ENCODE peak calls at places on chromosomes 12 and 14, in five cellular contexts. B is head of caudate nucleus; N is stimulated activated naive CD4-positive, alpha-beta T cell treated with Interleukin-2 at 50 U/mL for 16 hours; V is glomerular endothelial cell; Y is cardiac septum. E is an unnamed sample.

GRCh38 chr12:106079148-106079738 is 59.5 kb downstream of the NUAK1 start:
- DNase-seq in B (no peak), N (no peak), V (no peak), Y (no peak), E (no peak)

GRCh38 chr14:77376380-77376770 is 519 bp downstream of the TMED8 start:
- DNase-seq in B (peak; percentile 34), N (peak; percentile 40), V (no peak), Y (no peak), E (no peak)

GRCh38 chr12:111826982-111827381 is 15.0 kb upstream of the MAPKAPK5 start:
- DNase-seq in B (no peak), N (no peak), V (no peak), Y (no peak), E (no peak)

GRCh38 chr12:132711169-132711843 is 664 bp downstream of the PGAM5 start:
- DNase-seq in B (no peak), N (peak; percentile 8), V (no peak), Y (no peak), E (peak; percentile 36)

GRCh38 chr14:76950043-76951020 is 78.2 kb downstream of the IRF2BPL start:
- DNase-seq in B (no peak), N (no peak), V (no peak), Y (no peak), E (peak; percentile 91)

GRCh38 chr14:61608245-61609142 is 86.8 kb upstream of the HIF1A start:
- DNase-seq in B (peak; percentile 49), N (no peak), V (no peak), Y (no peak), E (peak; percentile 51)

GRCh38 chr14:22326001-22326400 is 263.0 kb downstream of the DAD1 start:
- DNase-seq in B (no peak), N (no peak), V (no peak), Y (no peak), E (no peak)

GRCh38 chr12:2422591-2422990 is 369.8 kb downstream of the CACNA1C start:
- DNase-seq in B (no peak), N (no peak), V (no peak), Y (no peak), E (no peak)

GRCh38 chr14:63964063-63964462 is 111.3 kb downstream of the SYNE2 start:
- DNase-seq in B (no peak), N (no peak), V (no peak), Y (no peak), E (no peak)

GRCh38 chr14:102272392-102272791 is 32.6 kb downstream of the MOK start:
- DNase-seq in B (no peak), N (no peak), V (no peak), Y (no peak), E (no peak)

GRCh38 chr14:39467889-39468524 is 35.8 kb upstream of the FBXO33 start:
- DNase-seq in B (peak; percentile 54), N (no peak), V (peak; percentile 14), Y (no peak), E (peak; percentile 33)

GRCh38 chr12:45730842-45731336 is 1.4 kb downstream of the ARID2 start:
- DNase-seq in B (no peak), N (no peak), V (no peak), Y (no peak), E (peak; percentile 72)

GRCh38 chr12:128258866-128259555 is 8.0 kb upstream of the TMEM132C start:
- DNase-seq in B (peak; percentile 31), N (no peak), V (no peak), Y (no peak), E (no peak)

GRCh38 chr12:118617922-118618450 is 241.6 kb downstream of the SUDS3 start:
- DNase-seq in B (no peak), N (no peak), V (no peak), Y (no peak), E (no peak)

GRCh38 chr12:50326636-50327284 is 43.4 kb upstream of the LIMA1 start:
- DNase-seq in B (no peak), N (no peak), V (peak; percentile 5), Y (no peak), E (peak; percentile 62)